ENCODE peak calls at places on chromosomes 11 and 22, in four cellular contexts. N is ovary; U is trophoblast cell; K is stimulated activated CD8-positive, alpha-beta memory T cell treated with anti-CD3 and anti-CD28 coated beads, Interleukin-2, amount 100 ng/mL, for 1 hour. Y is an unnamed sample.

GRCh38 chr11:27075655-27076054 is 35.0 kb downstream of the BBOX1 start:
- DNase-seq in N (no peak), U (no peak), K (no peak), Y (no peak)

GRCh38 chr11:80084614-80085013 is 643.8 kb upstream of the TENM4 start:
- DNase-seq in N (no peak), U (no peak), K (no peak), Y (no peak)

GRCh38 chr11:44179173-44179572 is 83.7 kb downstream of the EXT2 start:
- DNase-seq in N (no peak), U (no peak), K (no peak), Y (no peak)

GRCh38 chr11:134536219-134536618 is 124.2 kb upstream of the B3GAT1 start:
- DNase-seq in N (no peak), U (no peak), K (no peak), Y (no peak)

GRCh38 chr11:82117339-82117738 is 616.3 kb downstream of the FAM181B start:
- DNase-seq in N (no peak), U (no peak), K (no peak), Y (no peak)

GRCh38 chr11:14904745-14905103 is 12.7 kb upstream of the CYP2R1 start:
- DNase-seq in N (peak; percentile 87), U (peak; percentile 18), K (peak; percentile 58), Y (peak; percentile 58)

GRCh38 chr22:41833369-41834004 is 582 bp downstream of the SREBF2 start:
- DNase-seq in N (peak; percentile 68), U (no peak), K (no peak), Y (peak; percentile 10)

GRCh38 chr11:45889555-45889954 is 4.1 kb downstream of the MAPK8IP1 start:
- DNase-seq in N (no peak), U (no peak), K (no peak), Y (no peak)

GRCh38 chr11:43578346-43579170 is 102.0 kb upstream of the HSD17B12 start:
- DNase-seq in N (no peak), U (peak; percentile 21), K (no peak), Y (no peak)

GRCh38 chr11:92894197-92894596 is 75.3 kb upstream of the MTNR1B start:
- DNase-seq in N (no peak), U (no peak), K (no peak), Y (no peak)

GRCh38 chr11:1471736-1472135 is 14.8 kb downstream of the MOB2 start:
- DNase-seq in N (no peak), U (no peak), K (no peak), Y (no peak)

GRCh38 chr22:43867839-43868652 is 5.7 kb upstream of the SULT4A1 start:
- DNase-seq in N (peak; percentile 80), U (peak; percentile 62), K (no peak), Y (no peak)

GRCh38 chr11:80970016-80970516 is 1529.2 kb upstream of the TENM4 start:
- DNase-seq in N (no peak), U (no peak), K (no peak), Y (no peak)

GRCh38 chr11:34816698-34817213 is 99.4 kb downstream of the APIP start:
- DNase-seq in N (no peak), U (no peak), K (no peak), Y (no peak)

GRCh38 chr11:128726464-128727139 is 32.7 kb downstream of the FLI1 start:
- DNase-seq in N (no peak), U (no peak), K (no peak), Y (no peak)

GRCh38 chr11:36265793-36266628 is 23.2 kb downstream of the COMMD9 start:
- DNase-seq in N (peak; percentile 74), U (peak; percentile 20), K (no peak), Y (peak; percentile 25)

GRCh38 chr11:67002297-67002913 is 20.5 kb upstream of the SYT12 start:
- DNase-seq in N (no peak), U (no peak), K (no peak), Y (no peak)

GRCh38 chr11:73240190-73240781 is 22.2 kb downstream of the P2RY2 start:
- DNase-seq in N (peak; percentile 31), U (no peak), K (no peak), Y (no peak)

GRCh38 chr22:44576311-44577260 is 78.6 kb upstream of the RTL6 start:
- DNase-seq in N (peak; percentile 32), U (no peak), K (no peak), Y (no peak)

GRCh38 chr11:1451781-1452470 is 34.7 kb downstream of the MOB2 start:
- DNase-seq in N (no peak), U (no peak), K (no peak), Y (no peak)

GRCh38 chr11:67732045-67732787 is 57.8 kb upstream of the ALDH3B2 start:
- DNase-seq in N (no peak), U (no peak), K (no peak), Y (no peak)

GRCh38 chr22:23215294-23216204 is 35.2 kb downstream of the BCR start:
- DNase-seq in N (peak; percentile 55), U (peak; percentile 36), K (no peak), Y (no peak)

GRCh38 chr11:46705070-46705688 is 4.3 kb downstream of the ZNF408 start:
- DNase-seq in N (no peak), U (no peak), K (no peak), Y (no peak)

GRCh38 chr11:11036185-11037161 is 178.6 kb upstream of the ZBED5 start:
- DNase-seq in N (no peak), U (peak; percentile 92), K (no peak), Y (no peak)

GRCh38 chr11:73350908-73351636 is 25.1 kb upstream of the RELT start:
- DNase-seq in N (peak; percentile 64), U (peak; percentile 52), K (peak; percentile 28), Y (peak; percentile 66)

GRCh38 chr11:84146826-84147225 is 860.7 kb upstream of the CCDC90B start:
- DNase-seq in N (no peak), U (no peak), K (no peak), Y (no peak)

GRCh38 chr11:119388103-119388502 is 6.6 kb upstream of the USP2 start:
- DNase-seq in N (no peak), U (no peak), K (no peak), Y (no peak)

GRCh38 chr11:44614281-44614680 is 48.8 kb downstream of the CD82 start:
- DNase-seq in N (no peak), U (no peak), K (no peak), Y (no peak)

GRCh38 chr11:112226062-112226921 is at the start of gene PTS:
- DNase-seq in N (peak; percentile 91), U (peak; percentile 90), K (peak; percentile 53), Y (peak; percentile 76)

GRCh38 chr11:34811858-34812257 is 104.3 kb downstream of the APIP start:
- DNase-seq in N (no peak), U (no peak), K (no peak), Y (no peak)

GRCh38 chr11:68655806-68656205 is 28.5 kb upstream of the GAL start:
- DNase-seq in N (no peak), U (no peak), K (no peak), Y (no peak)

GRCh38 chr22:48746789-48747425 is 1080.8 kb downstream of the BRD1 start:
- DNase-seq in N (no peak), U (no peak), K (no peak), Y (no peak)

GRCh38 chr22:39422721-39423120 is 23.1 kb downstream of the TAB1 start:
- DNase-seq in N (no peak), U (no peak), K (no peak), Y (no peak)